ENCODE peak calls at places on chromosome 19, in nine cellular contexts. P is adrenal gland, U is right lobe of liver, F is stomach, N is A549, H is breast epithelium, E is IMR-90, T is endothelial cell of umbilical vein, I is suprapubic skin. J is an unnamed sample.
A peak's percentile ranks its signal among the peaks of the same experiment; 100 is the strongest.

GRCh38 chr19:50312967-50313811 is 16.0 kb downstream of the KCNC3 start:
- DNase-seq in U (no peak), N (no peak), E (no peak), F (no peak), I (no peak), H (no peak), T (no peak), P (no peak), J (no peak)

GRCh38 chr19:51250786-51251452 is at the start of gene SIGLECL1:
- DNase-seq in I (no peak), P (no peak), U (no peak), F (no peak), T (no peak), E (no peak), H (no peak), N (no peak), J (no peak)

GRCh38 chr19:42199440-42200115 is 17.9 kb downstream of the DEDD2 start:
- DNase-seq in H (no peak), P (peak; percentile 59), T (no peak), F (peak; percentile 34), E (no peak), N (no peak), I (peak; percentile 81), U (peak; percentile 69), J (peak; percentile 46)

GRCh38 chr19:35715981-35716734 is 1.6 kb upstream of the KMT2B start:
- DNase-seq in I (no peak), P (peak; percentile 81), H (no peak), E (peak; percentile 30), N (peak; percentile 30), U (peak; percentile 81), T (no peak), F (peak; percentile 66), J (no peak)

GRCh38 chr19:52474351-52475127 is 21.2 kb downstream of the ZNF578 start:
- DNase-seq in I (no peak), E (no peak), U (no peak), P (no peak), F (no peak), T (no peak), H (no peak), N (no peak), J (no peak)

GRCh38 chr19:30001794-30002193 is 59.8 kb downstream of the URI1 start:
- DNase-seq in F (no peak), H (no peak), T (peak; percentile 6), N (peak; percentile 25), I (no peak), U (no peak), E (peak; percentile 19), P (no peak), J (no peak)

GRCh38 chr19:17605761-17606745 is 50.6 kb downstream of the COLGALT1 start:
- DNase-seq in E (peak; percentile 56), P (peak; percentile 84), N (peak; percentile 95), H (peak; percentile 52), F (peak; percentile 59), T (peak; percentile 77), U (peak; percentile 72), I (peak; percentile 81), J (peak; percentile 73)

GRCh38 chr19:18379803-18380747 is 5.9 kb upstream of the GDF15 start:
- DNase-seq in T (no peak), F (peak; percentile 90), U (peak; percentile 99), E (peak; percentile 96), P (peak; percentile 96), I (peak; percentile 96), N (peak; percentile 99), H (peak; percentile 97), J (peak; percentile 92)

GRCh38 chr19:3982701-3983541 is 2.3 kb downstream of the EEF2 start:
- DNase-seq in F (no peak), N (no peak), P (peak; percentile 65), H (peak; percentile 41), E (peak; percentile 74), U (peak; percentile 49), I (peak; percentile 71), T (peak; percentile 12), J (no peak)

GRCh38 chr19:4390862-4391693 is 9.3 kb downstream of the SH3GL1 start:
- DNase-seq in U (peak; percentile 93), P (no peak), N (no peak), I (no peak), F (no peak), H (no peak), E (no peak), T (peak; percentile 50), J (no peak)

GRCh38 chr19:38213911-38214625 is 10.0 kb downstream of the DPF1 start:
- DNase-seq in I (no peak), T (no peak), N (peak; percentile 81), U (no peak), F (no peak), E (peak; percentile 61), H (no peak), P (no peak), J (no peak)

DNA sequence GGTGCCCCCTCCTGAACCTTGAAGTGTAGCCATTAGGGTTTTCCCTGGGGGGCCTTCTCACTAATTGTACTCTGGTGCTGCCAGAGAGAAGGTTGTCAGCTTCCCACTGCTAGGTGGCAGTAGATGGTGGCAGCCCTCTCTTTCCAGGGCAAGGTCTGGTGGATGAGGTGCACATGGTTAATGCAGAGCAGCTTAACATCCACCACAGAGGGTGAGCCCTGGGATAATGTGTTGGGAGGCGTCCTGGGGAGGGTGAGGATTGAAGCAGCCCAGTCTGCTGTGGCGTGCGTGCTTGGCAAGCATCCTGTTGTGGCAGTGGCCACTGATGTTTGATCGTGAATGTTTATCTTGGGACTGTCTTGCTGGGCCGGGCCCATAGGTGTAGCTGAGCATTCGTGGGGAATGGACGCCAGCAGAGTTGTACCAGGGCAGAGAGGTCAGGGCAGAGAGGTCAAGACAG is 5.8 kb downstream of the EGLN2 start:
- DNase-seq in E (no peak), P (no peak), U (peak; percentile 90), I (no peak), N (no peak), H (no peak), F (peak; percentile 73), T (no peak), J (no peak)
- H3K27ac ChIP-seq in E (no peak overlapping the region), P (peak overlapping the region; percentile 94), U (peak overlapping the region; percentile 58), I (peak overlapping the region; percentile 79), N (no peak overlapping the region), H (peak overlapping the region; percentile 79), F (peak overlapping the region; percentile 99), T (no peak overlapping the region), J (peak overlapping the region; percentile 99)

GRCh38 chr19:55474269-55475265 is 1.9 kb upstream of the ZNF628 start:
- DNase-seq in U (no peak), E (no peak), H (no peak), N (no peak), P (no peak), I (no peak), F (no peak), T (no peak), J (no peak)

GRCh38 chr19:55478364-55478763 is 1.9 kb downstream of the ZNF628 start:
- DNase-seq in U (no peak), H (no peak), P (no peak), I (no peak), N (no peak), F (no peak), E (no peak), T (no peak), J (no peak)

GRCh38 chr19:55473613-55474012 is 2.8 kb upstream of the ZNF628 start:
- DNase-seq in P (no peak), T (no peak), H (no peak), U (no peak), E (no peak), N (no peak), F (no peak), I (no peak), J (no peak)

GRCh38 chr19:55477905-55478304 is 1.5 kb downstream of the ZNF628 start:
- DNase-seq in I (no peak), F (no peak), P (no peak), E (no peak), T (no peak), H (no peak), U (no peak), N (no peak), J (no peak)

DNA sequence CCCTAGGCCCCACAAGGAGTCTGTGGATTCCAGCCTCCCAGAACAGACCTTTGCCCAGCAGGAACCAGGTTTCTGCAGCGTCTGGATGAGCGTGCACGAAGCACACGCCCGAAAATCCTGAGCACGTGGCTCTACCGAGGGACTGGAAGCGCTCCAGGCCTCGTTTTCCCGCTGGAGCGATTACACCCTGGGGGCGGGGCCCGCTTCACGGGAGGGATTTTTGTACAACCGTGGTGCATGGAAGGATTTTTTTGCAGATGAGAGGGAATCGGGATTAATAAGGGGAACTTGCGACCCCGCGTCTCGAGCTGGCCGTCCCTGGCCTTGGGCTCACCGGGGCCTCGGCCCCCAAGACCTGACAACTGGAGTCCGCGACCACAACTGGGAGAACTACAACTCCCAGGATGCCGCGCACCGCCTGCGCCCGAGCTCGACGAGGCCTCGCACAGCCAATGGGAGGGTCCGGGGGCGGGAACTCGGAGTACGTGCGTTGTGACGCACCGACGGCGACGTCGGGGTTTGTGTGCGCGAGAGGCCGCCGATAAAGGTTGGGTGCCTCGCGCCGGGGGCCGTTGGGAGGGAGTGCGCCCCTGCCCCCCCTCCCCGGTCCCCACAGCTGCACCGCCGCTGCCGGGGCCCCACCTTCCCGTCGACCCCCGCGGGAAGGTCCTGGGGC is at the start of gene ZNF628:
- DNase-seq in U (peak; percentile 99), N (peak; percentile 100), P (peak; percentile 99), E (peak; percentile 98), I (peak; percentile 99), H (peak; percentile 98), F (peak; percentile 99), T (peak; percentile 97), J (peak; percentile 99)
- TF ChIP-seq POLR2A in U (peak; percentile 88), N (peak; percentile 26), P (peak; percentile 92), E (peak; percentile 71), I (no peak), H (peak; percentile 45), F (peak; percentile 71), T (peak; percentile 28), J (peak; percentile 40)

GRCh38 chr19:43371909-43372308 is 18.4 kb downstream of the CD177 start:
- DNase-seq in T (no peak), N (no peak), E (no peak), U (no peak), I (no peak), P (no peak), H (no peak), F (no peak), J (no peak)

GRCh38 chr19:43362745-43363144 is 9.3 kb downstream of the CD177 start:
- DNase-seq in P (no peak), F (no peak), H (no peak), U (no peak), N (no peak), I (no peak), E (no peak), T (no peak), J (no peak)

GRCh38 chr19:43362179-43362578 is 8.7 kb downstream of the CD177 start:
- DNase-seq in H (no peak), T (no peak), I (no peak), P (no peak), U (no peak), N (no peak), E (peak; percentile 64), F (no peak), J (no peak)

GRCh38 chr19:43372462-43372861 is 19.0 kb downstream of the CD177 start:
- DNase-seq in I (no peak), P (no peak), N (no peak), F (no peak), E (peak; percentile 24), H (no peak), T (no peak), U (no peak), J (no peak)

GRCh38 chr19:43367822-43368221 is 14.3 kb downstream of the CD177 start:
- DNase-seq in N (no peak), F (no peak), U (no peak), H (no peak), T (no peak), E (no peak), I (no peak), P (no peak), J (no peak)
- H3K9me3 ChIP-seq in N (no peaks in the 10 kb centered on the region), F (no peaks in the 10 kb centered on the region), U (no peaks in the 10 kb centered on the region), H (no peaks in the 10 kb centered on the region), T (no peaks in the 10 kb centered on the region), E (no peaks in the 10 kb centered on the region), I (no peaks in the 10 kb centered on the region), P (no peaks in the 10 kb centered on the region), J (no peaks in the 10 kb centered on the region)

GRCh38 chr19:16209266-16209665 is 11.6 kb downstream of the AP1M1 start:
- DNase-seq in N (no peak), P (no peak), U (peak; percentile 31), E (no peak), H (no peak), I (no peak), T (no peak), F (no peak), J (no peak)
- H3K27ac ChIP-seq in N (no peak overlapping the region), P (no peak overlapping the region), U (no peak overlapping the region), E (no peak overlapping the region), H (no peak overlapping the region), I (no peak overlapping the region), T (no peak overlapping the region), F (no peak overlapping the region), J (no peak overlapping the region)

J was measured in heart left ventricle.